ENCODE peak calls at places on chromosomes 7 and 10, in seven cellular contexts. W is mesendoderm, A is trophoblast cell, T is IMR-90, J is H9, Y is mesenchymal stem cell, R is H1. F is an unnamed sample.

GRCh38 chr10:52525761-52526160 is 211.7 kb downstream of the DKK1 start:
- DNase-seq in W (no peak), A (no peak), T (peak), J (no peak), Y (peak), R (no peak), F (no peak)

GRCh38 chr10:112466802-112467201 is 19.8 kb downstream of the VTI1A start:
- DNase-seq in W (no peak), A (no peak), T (no peak), J (no peak), Y (no peak), R (no peak), F (no peak)

GRCh38 chr7:126472825-126473224 is 779.9 kb downstream of the GRM8 start:
- DNase-seq in W (no peak), A (no peak), T (no peak), J (no peak), Y (no peak), R (no peak), F (no peak)

GRCh38 chr7:128389815-128390329 is 19.9 kb downstream of the IMPDH1 start:
- DNase-seq in W (no peak), A (no peak), T (no peak), J (no peak), Y (no peak), R (no peak), F (no peak)

GRCh38 chr10:31288961-31289360 is 30.1 kb upstream of the ZEB1 start:
- DNase-seq in W (no peak), A (no peak), T (peak), J (no peak), Y (no peak), R (no peak), F (no peak)

GRCh38 chr10:80484243-80484642 is 30.1 kb downstream of the TSPAN14 start:
- DNase-seq in W (no peak), A (no peak), T (no peak), J (no peak), Y (no peak), R (no peak), F (no peak)

GRCh38 chr10:95637140-95637539 is 19.4 kb downstream of the ALDH18A1 start:
- DNase-seq in W (no peak), A (no peak), T (no peak), J (no peak), Y (no peak), R (no peak), F (no peak)

GRCh38 chr7:23220690-23221305 is 25.8 kb upstream of the GPNMB start:
- DNase-seq in W (no peak), A (no peak), T (no peak), J (no peak), Y (no peak), R (no peak), F (no peak)

GRCh38 chr10:88735661-88736060 is 24.2 kb upstream of the LIPN start:
- DNase-seq in W (no peak), A (no peak), T (peak), J (no peak), Y (no peak), R (no peak), F (no peak)

GRCh38 chr7:144398911-144399310 is 4.6 kb downstream of the NOBOX start:
- DNase-seq in W (no peak), A (no peak), T (no peak), J (no peak), Y (no peak), R (peak), F (no peak)

GRCh38 chr10:88994034-88994433 is 3.4 kb downstream of the FAS start:
- DNase-seq in W (no peak), A (no peak), T (peak), J (no peak), Y (no peak), R (no peak), F (no peak)

GRCh38 chr10:85280014-85280413 is 951.6 kb downstream of the CCSER2 start:
- DNase-seq in W (peak), A (no peak), T (no peak), J (peak), Y (peak), R (no peak), F (no peak)

GRCh38 chr7:43353902-43354301 is 229.0 kb upstream of the STK17A start:
- DNase-seq in W (peak), A (no peak), T (no peak), J (no peak), Y (no peak), R (no peak), F (no peak)

GRCh38 chr10:34446046-34446445 is 369.1 kb downstream of the PARD3 start:
- DNase-seq in W (no peak), A (no peak), T (no peak), J (no peak), Y (no peak), R (no peak), F (no peak)

GRCh38 chr7:88116395-88116794 is 103.4 kb downstream of the SRI start:
- DNase-seq in W (no peak), A (no peak), T (no peak), J (no peak), Y (no peak), R (no peak), F (peak)

GRCh38 chr7:2959343-2959680 is 84.4 kb downstream of the CARD11 start:
- DNase-seq in W (no peak), A (no peak), T (no peak), J (no peak), Y (no peak), R (no peak), F (no peak)

GRCh38 chr7:47428780-47429472 is 153.0 kb downstream of the TNS3 start:
- DNase-seq in W (no peak), A (no peak), T (no peak), J (no peak), Y (no peak), R (no peak), F (no peak)

GRCh38 chr7:42192851-42193456 is 44.1 kb downstream of the GLI3 start:
- DNase-seq in W (peak), A (no peak), T (peak), J (no peak), Y (peak), R (no peak), F (peak)

GRCh38 chr10:79148452-79149344 is 79.9 kb downstream of the ZMIZ1 start:
- DNase-seq in W (no peak), A (no peak), T (peak), J (no peak), Y (peak), R (no peak), F (no peak)

GRCh38 chr10:101283762-101284161 is 54.5 kb upstream of the LBX1 start:
- DNase-seq in W (no peak), A (no peak), T (no peak), J (no peak), Y (no peak), R (no peak), F (no peak)

GRCh38 chr7:18530224-18531179 is 35.0 kb downstream of the HDAC9 start:
- DNase-seq in W (no peak), A (no peak), T (no peak), J (no peak), Y (no peak), R (no peak), F (no peak)

GRCh38 chr7:98107313-98107691 is 640 bp downstream of the LMTK2 start:
- DNase-seq in W (no peak), A (no peak), T (no peak), J (no peak), Y (no peak), R (no peak), F (no peak)

GRCh38 chr7:104059103-104059502 is 69.6 kb upstream of the RELN start:
- DNase-seq in W (peak), A (no peak), T (no peak), J (no peak), Y (no peak), R (no peak), F (no peak)

GRCh38 chr7:93921607-93922446 is at the start of gene GNG11:
- DNase-seq in W (peak), A (peak), T (peak), J (peak), Y (peak), R (peak), F (peak)

GRCh38 chr10:127908106-127908957 is 1.4 kb downstream of the PTPRE start:
- DNase-seq in W (no peak), A (peak), T (peak), J (no peak), Y (peak), R (no peak), F (no peak)

GRCh38 chr7:151140826-151141225 is 26.7 kb downstream of the GBX1 start:
- DNase-seq in W (no peak), A (no peak), T (no peak), J (no peak), Y (no peak), R (no peak), F (no peak)

GRCh38 chr10:110850990-110851389 is 20.7 kb upstream of the PDCD4 start:
- DNase-seq in W (no peak), A (no peak), T (no peak), J (no peak), Y (no peak), R (no peak), F (no peak)

GRCh38 chr7:137658194-137658900 is 188.4 kb downstream of the DGKI start:
- DNase-seq in W (peak), A (no peak), T (no peak), J (no peak), Y (no peak), R (no peak), F (no peak)

GRCh38 chr10:49183596-49184542 is 4.3 kb downstream of the TMEM273 start:
- DNase-seq in W (no peak), A (no peak), T (no peak), J (no peak), Y (no peak), R (no peak), F (no peak)

GRCh38 chr10:70513848-70514309 is 35.3 kb downstream of the PALD1 start:
- DNase-seq in W (no peak), A (no peak), T (no peak), J (no peak), Y (no peak), R (peak), F (no peak)

GRCh38 chr10:101029520-101030309 is 1.2 kb downstream of the PDZD7 start:
- DNase-seq in W (peak), A (no peak), T (no peak), J (peak), Y (no peak), R (no peak), F (no peak)

GRCh38 chr7:137538361-137538762 is 194.8 kb upstream of the PTN start:
- DNase-seq in W (no peak), A (no peak), T (peak), J (no peak), Y (peak), R (no peak), F (no peak)

GRCh38 chr7:55415173-55415778 is 50.1 kb downstream of the LANCL2 start:
- DNase-seq in W (peak), A (peak), T (peak), J (peak), Y (peak), R (peak), F (peak)

GRCh38 chr7:55409474-55410225 is 44.5 kb downstream of the LANCL2 start:
- DNase-seq in W (no peak), A (no peak), T (peak), J (no peak), Y (peak), R (no peak), F (no peak)

GRCh38 chr7:55411844-55412243 is 46.7 kb downstream of the LANCL2 start:
- DNase-seq in W (no peak), A (no peak), T (no peak), J (no peak), Y (no peak), R (no peak), F (no peak)

GRCh38 chr7:55410641-55411239 is 45.6 kb downstream of the LANCL2 start:
- DNase-seq in W (no peak), A (no peak), T (no peak), J (no peak), Y (no peak), R (no peak), F (no peak)

GRCh38 chr7:55413442-55413841 is 48.3 kb downstream of the LANCL2 start:
- DNase-seq in W (no peak), A (no peak), T (no peak), J (no peak), Y (no peak), R (no peak), F (no peak)
- H2BK5ac ChIP-seq in W (no peak), A (no peak), T (no peak), J (no peak), Y (no peak), R (no peak), F (no peak)

DNA sequence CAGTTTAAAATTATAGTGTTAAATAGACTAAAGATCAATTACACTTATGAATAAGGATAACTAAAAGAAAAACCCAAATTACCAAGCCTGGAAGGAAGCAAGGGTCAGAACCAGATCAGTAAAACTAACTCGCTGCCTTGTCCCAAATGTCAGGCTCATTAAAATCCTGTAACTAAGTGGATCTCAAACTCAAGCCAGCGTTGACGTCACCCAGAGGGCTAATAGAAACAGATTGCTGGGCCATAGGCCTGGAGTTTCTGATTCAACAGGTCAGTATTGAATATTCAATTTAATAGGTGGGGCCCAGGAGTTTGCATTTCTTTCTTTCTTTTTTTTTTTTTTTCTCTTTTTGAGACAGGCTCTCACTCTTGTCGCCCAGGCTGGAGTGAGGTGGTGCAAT is 397.0 kb downstream of the CALN1 start:
- DNase-seq in W (no peak), A (no peak), T (no peak), J (no peak), Y (no peak), R (peak), F (no peak)
- H4K8ac ChIP-seq in W (no peak), A (no peak), T (no peak), J (no peak), Y (no peak), R (no peak), F (no peak)

GRCh38 chr10:7291487-7292113 is 119.2 kb downstream of the SFMBT2 start:
- DNase-seq in W (no peak), A (no peak), T (no peak), J (no peak), Y (no peak), R (no peak), F (no peak)

GRCh38 chr10:7298495-7298894 is 112.3 kb downstream of the SFMBT2 start:
- DNase-seq in W (no peak), A (no peak), T (no peak), J (no peak), Y (no peak), R (no peak), F (no peak)

GRCh38 chr10:7297094-7297493 is 113.7 kb downstream of the SFMBT2 start:
- DNase-seq in W (no peak), A (no peak), T (no peak), J (no peak), Y (no peak), R (no peak), F (no peak)

GRCh38 chr10:7296648-7297047 is 114.2 kb downstream of the SFMBT2 start:
- DNase-seq in W (no peak), A (no peak), T (no peak), J (no peak), Y (no peak), R (no peak), F (no peak)

GRCh38 chr10:7293378-7293920 is 117.4 kb downstream of the SFMBT2 start:
- DNase-seq in W (peak), A (no peak), T (no peak), J (no peak), Y (no peak), R (no peak), F (no peak)
- H2BK5ac ChIP-seq in W (no peak), A (no peak), T (no peak), J (no peak), Y (no peak), R (no peak), F (no peak)

GRCh38 chr10:81730901-81731300 is 144.1 kb upstream of the NRG3 start:
- DNase-seq in W (no peak), A (no peak), T (no peak), J (no peak), Y (no peak), R (no peak), F (no peak)
- H4K8ac ChIP-seq in W (no peak), A (no peak), T (no peak), J (no peak), Y (no peak), R (no peak), F (no peak)

GRCh38 chr10:33032354-33033254 is 74.6 kb upstream of the ITGB1 start:
- DNase-seq in W (no peak), A (no peak), T (peak), J (no peak), Y (no peak), R (no peak), F (no peak)

GRCh38 chr10:33034931-33035330 is 76.9 kb upstream of the ITGB1 start:
- DNase-seq in W (no peak), A (no peak), T (no peak), J (no peak), Y (no peak), R (no peak), F (no peak)

GRCh38 chr10:33027088-33027487 is 69.1 kb upstream of the ITGB1 start:
- DNase-seq in W (no peak), A (no peak), T (no peak), J (no peak), Y (no peak), R (no peak), F (no peak)

GRCh38 chr10:33031815-33032320 is 73.8 kb upstream of the ITGB1 start:
- DNase-seq in W (no peak), A (no peak), T (no peak), J (no peak), Y (no peak), R (no peak), F (no peak)

GRCh38 chr10:33031171-33031570 is 73.1 kb upstream of the ITGB1 start:
- DNase-seq in W (no peak), A (no peak), T (no peak), J (no peak), Y (no peak), R (peak), F (no peak)
- H2BK5ac ChIP-seq in W (no peak), A (no peak), T (no peak), J (no peak), Y (no peak), R (no peak), F (no peak)

GRCh38 chr7:45071528-45071927 is 17.2 kb downstream of the NACAD start:
- DNase-seq in W (no peak), A (no peak), T (no peak), J (no peak), Y (no peak), R (no peak), F (no peak)

GRCh38 chr7:45074738-45075644 is 13.8 kb downstream of the NACAD start:
- DNase-seq in W (no peak), A (no peak), T (no peak), J (no peak), Y (no peak), R (no peak), F (no peak)

GRCh38 chr7:45073843-45074737 is 14.7 kb downstream of the NACAD start:
- DNase-seq in W (no peak), A (no peak), T (no peak), J (no peak), Y (no peak), R (no peak), F (no peak)

GRCh38 chr7:45072131-45073030 is 16.4 kb downstream of the NACAD start:
- DNase-seq in W (peak), A (no peak), T (no peak), J (no peak), Y (peak), R (no peak), F (no peak)

DNA sequence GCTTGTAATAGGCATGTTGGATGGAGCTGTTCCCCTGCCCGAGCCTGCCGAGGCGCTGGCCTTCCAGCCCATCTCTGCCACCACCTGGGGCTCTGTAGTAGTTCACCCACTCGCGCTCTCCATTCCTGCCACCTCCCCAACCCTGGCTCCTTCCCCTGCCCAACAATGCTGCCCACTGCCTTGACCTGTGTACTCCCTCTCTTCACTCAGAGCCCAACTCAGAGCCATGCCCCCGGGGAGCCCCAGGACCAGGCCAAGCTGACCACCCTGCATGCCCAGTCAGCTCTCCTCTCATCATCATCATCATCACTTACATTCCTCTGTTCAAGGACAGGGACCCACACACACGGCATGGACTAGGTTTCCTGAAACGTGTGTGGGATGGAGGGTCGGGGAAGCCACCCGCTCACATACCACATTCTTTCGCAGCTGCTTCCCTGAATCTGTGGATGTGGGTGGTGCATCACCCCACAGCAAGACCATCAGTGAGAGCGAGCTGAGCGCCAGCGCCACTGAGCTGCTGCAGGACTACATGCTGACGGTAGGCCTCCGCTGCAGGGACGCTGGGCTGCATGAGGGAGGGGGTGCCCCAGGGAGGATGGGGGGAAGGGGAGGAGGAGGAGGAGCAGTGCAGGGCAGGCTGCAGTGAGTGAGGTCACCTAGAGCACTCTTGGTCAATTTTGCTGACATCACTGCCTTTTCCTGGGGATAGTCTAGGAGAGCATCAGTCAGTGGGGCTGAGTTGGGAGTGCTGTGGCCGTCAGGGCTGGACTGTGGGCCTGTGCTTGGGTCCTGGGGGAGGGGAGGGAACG is 15.5 kb downstream of the NACAD start:
- DNase-seq in W (peak), A (no peak), T (no peak), J (no peak), Y (no peak), R (no peak), F (no peak)
- H4K8ac ChIP-seq in W (no peak), A (no peak), T (no peak), J (no peak), Y (no peak), R (no peak), F (no peak)

GRCh38 chr10:66639351-66639750 is 286.5 kb upstream of the LRRTM3 start:
- DNase-seq in W (no peak), A (no peak), T (peak), J (no peak), Y (no peak), R (no peak), F (no peak)
- H2BK5ac ChIP-seq in W (no peak), A (no peak), T (no peak), J (no peak), Y (no peak), R (no peak), F (no peak)

F was measured in neuronal stem cell.